ENCODE peak calls at places on chromosomes 3 and 15, in five cellular contexts. One of them, this sample, is unnamed.

GRCh38 chr3:14876942-14877341 is 58.2 kb downstream of the FGD5 start:
- DNase-seq in GDM1: no peak
- DNase-seq in erythroblast: no peak
- DNase-seq in NCI-H460: peak
- DNase-seq in HCT116: no peak
- DNase-seq in this sample: no peak

GRCh38 chr15:59685737-59686297 is 3.3 kb downstream of the BNIP2 start:
- DNase-seq in GDM1: no peak
- DNase-seq in erythroblast: peak
- DNase-seq in NCI-H460: no peak
- DNase-seq in HCT116: no peak
- DNase-seq in this sample: no peak

GRCh38 chr15:24954783-24955548 is at the start of the genes SNRPN and SNURF:
- DNase-seq in GDM1: peak
- DNase-seq in erythroblast: peak
- DNase-seq in NCI-H460: peak
- DNase-seq in HCT116: no peak
- DNase-seq in this sample: peak

GRCh38 chr15:66631616-66632263 is 65.9 kb upstream of the LCTL start:
- DNase-seq in GDM1: no peak
- DNase-seq in erythroblast: peak
- DNase-seq in NCI-H460: no peak
- DNase-seq in HCT116: no peak
- DNase-seq in this sample: no peak

GRCh38 chr3:142278451-142278850 is 53.1 kb upstream of the GK5 start:
- DNase-seq in GDM1: no peak
- DNase-seq in erythroblast: no peak
- DNase-seq in NCI-H460: no peak
- DNase-seq in HCT116: no peak
- DNase-seq in this sample: no peak

GRCh38 chr15:77024273-77025065 is 29.5 kb downstream of the PSTPIP1 start:
- DNase-seq in GDM1: peak
- DNase-seq in erythroblast: peak
- DNase-seq in NCI-H460: peak
- DNase-seq in HCT116: no peak
- DNase-seq in this sample: peak

GRCh38 chr3:62201438-62202035 is 171.8 kb downstream of the FEZF2 start:
- DNase-seq in GDM1: no peak
- DNase-seq in erythroblast: peak
- DNase-seq in NCI-H460: peak
- DNase-seq in HCT116: peak
- DNase-seq in this sample: peak

GRCh38 chr3:61562810-61563613 is 1.6 kb downstream of the PTPRG start:
- DNase-seq in GDM1: no peak
- DNase-seq in erythroblast: no peak
- DNase-seq in NCI-H460: no peak
- DNase-seq in HCT116: no peak
- DNase-seq in this sample: no peak

GRCh38 chr3:112013058-112013783 is 14.5 kb downstream of the TAGLN3 start:
- DNase-seq in GDM1: no peak
- DNase-seq in erythroblast: peak
- DNase-seq in NCI-H460: peak
- DNase-seq in HCT116: peak
- DNase-seq in this sample: no peak

GRCh38 chr3:151016421-151016820 is 43.9 kb upstream of the CLRN1 start:
- DNase-seq in GDM1: no peak
- DNase-seq in erythroblast: no peak
- DNase-seq in NCI-H460: no peak
- DNase-seq in HCT116: no peak
- DNase-seq in this sample: no peak

GRCh38 chr3:58335432-58335947 is 2.8 kb downstream of the PXK start:
- DNase-seq in GDM1: no peak
- DNase-seq in erythroblast: no peak
- DNase-seq in NCI-H460: no peak
- DNase-seq in HCT116: no peak
- DNase-seq in this sample: no peak

GRCh38 chr3:52998781-52999509 is 46.9 kb downstream of the SFMBT1 start:
- DNase-seq in GDM1: no peak
- DNase-seq in erythroblast: no peak
- DNase-seq in NCI-H460: peak
- DNase-seq in HCT116: peak
- DNase-seq in this sample: no peak